ENCODE peak calls at places on chromosomes 4 and X, in five cellular contexts. L, D, M, N and O are unnamed samples.

GRCh38 chr4:102639602-102640001 is 121.2 kb downstream of the MANBA start:
- DNase-seq in L (no peak), D (no peak), M (no peak), N (no peak), O (no peak)

GRCh38 chr4:121827851-121828250 is 4.2 kb upstream of the CCNA2 start:
- DNase-seq in D (no peak), N (no peak), M (no peak), L (peak; percentile 8), O (peak; percentile 60)

GRCh38 chr4:113335771-113336170 is 286.3 kb downstream of the ANK2 start:
- DNase-seq in N (no peak), M (no peak), L (no peak), D (no peak), O (no peak)

GRCh38 chrX:9804444-9804843 is 18.2 kb downstream of the SHROOM2 start:
- DNase-seq in M (no peak), L (no peak), N (no peak), D (no peak), O (no peak)

GRCh38 chr4:3417448-3417847 is 24.3 kb upstream of the HGFAC start:
- DNase-seq in M (no peak), D (no peak), N (peak; percentile 36), L (no peak), O (no peak)

GRCh38 chrX:80285131-80285773 is 135.0 kb upstream of the TENT5D start:
- DNase-seq in N (no peak), M (peak; percentile 41), L (peak; percentile 29), D (no peak), O (peak; percentile 40)

GRCh38 chr4:126766266-126766665 is 866.5 kb upstream of the INTU start:
- DNase-seq in N (no peak), L (peak; percentile 58), D (no peak), M (no peak), O (peak; percentile 63)

GRCh38 chr4:117692538-117692937 is 341.7 kb upstream of the NDST3 start:
- DNase-seq in M (peak; percentile 5), D (no peak), N (no peak), L (no peak), O (no peak)

GRCh38 chr4:150582881-150583286 is 933 bp downstream of the MAB21L2 start:
- DNase-seq in D (peak; percentile 24), N (no peak), M (no peak), L (peak; percentile 21), O (no peak)

GRCh38 chr4:143270266-143270838 is 66.3 kb upstream of the GAB1 start:
- DNase-seq in N (no peak), D (no peak), M (no peak), L (peak; percentile 43), O (no peak)

GRCh38 chr4:1537410-1538095 is 131.3 kb upstream of the NKX1-1 start:
- DNase-seq in N (peak; percentile 30), M (no peak), D (no peak), L (no peak), O (no peak)

GRCh38 chrX:42128587-42128986 is 205.2 kb upstream of the CASK start:
- DNase-seq in D (no peak), L (no peak), M (no peak), N (no peak), O (no peak)

GRCh38 chr4:24794916-24795665 is at the start of gene SOD3:
- DNase-seq in M (peak; percentile 66), N (peak; percentile 85), L (peak; percentile 93), D (peak; percentile 81), O (peak; percentile 95)

GRCh38 chrX:44882635-44883034 is 9.6 kb downstream of the KDM6A start:
- DNase-seq in L (no peak), N (no peak), D (no peak), M (no peak), O (no peak)

GRCh38 chrX:111445485-111445884 is 33.5 kb upstream of the DCX start:
- DNase-seq in M (peak; percentile 18), L (peak; percentile 42), N (no peak), D (peak; percentile 1), O (peak; percentile 46)

GRCh38 chr4:175542787-175543186 is 269.3 kb downstream of the GPM6A start:
- DNase-seq in M (no peak), N (no peak), L (peak; percentile 4), D (peak; percentile 28), O (peak; percentile 44)

GRCh38 chr4:137545461-137545861 is 13.2 kb upstream of the PCDH18 start:
- DNase-seq in D (peak; percentile 66), N (no peak), L (peak; percentile 75), M (peak; percentile 6), O (peak; percentile 87)

GRCh38 chr4:111793686-111794085 is 351.6 kb upstream of the FAM241A start:
- DNase-seq in D (no peak), L (no peak), M (no peak), N (no peak), O (no peak)

GRCh38 chr4:10140866-10141759 is 24.5 kb upstream of the WDR1 start:
- DNase-seq in M (no peak), L (no peak), N (no peak), D (no peak), O (no peak)

GRCh38 chrX:650801-651200 is 20.2 kb downstream of the SHOX start:
- DNase-seq in M (no peak), L (no peak), N (no peak), D (no peak), O (no peak)

GRCh38 chr4:165325732-165326512 is 1.5 kb upstream of the MSMO1 start:
- DNase-seq in D (peak; percentile 87), M (peak; percentile 42), N (no peak), L (peak; percentile 75), O (peak; percentile 77)

DNA sequence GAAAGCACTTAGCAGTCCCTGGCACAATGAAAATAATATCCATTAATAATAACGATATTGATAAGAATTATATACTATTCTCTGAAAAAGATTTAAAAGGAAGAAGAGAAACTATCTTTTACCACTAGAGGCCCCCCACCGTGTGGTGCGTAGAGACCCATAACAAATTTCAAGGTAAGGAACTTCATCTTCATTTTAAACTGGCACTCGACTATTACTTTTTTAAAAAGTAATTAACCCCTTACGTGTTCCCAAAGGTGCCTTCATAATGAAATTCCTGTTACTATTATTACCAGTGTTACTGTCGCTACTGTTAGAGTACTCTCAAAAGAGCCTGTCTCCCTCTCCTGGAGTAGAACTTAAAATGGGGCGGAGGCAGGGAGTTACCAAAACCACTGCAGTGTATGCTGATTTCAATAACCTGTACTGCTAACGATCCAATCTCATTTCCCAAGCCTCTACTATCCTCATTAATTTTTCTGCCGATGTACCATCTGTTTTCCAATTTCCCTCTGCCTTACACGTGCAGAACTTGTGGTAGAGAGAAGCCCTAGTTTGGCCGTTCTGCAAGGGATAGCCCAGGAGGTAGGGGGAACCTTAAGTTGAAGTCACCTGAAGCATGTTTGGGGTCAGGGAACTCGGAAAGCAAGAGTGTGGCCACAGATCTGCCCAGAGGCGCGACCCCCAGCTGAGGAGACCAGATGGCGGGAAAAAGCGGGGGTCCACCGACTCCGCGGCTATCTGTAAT is 813 bp upstream of the STK26 start:
- DNase-seq in M (peak; percentile 26), N (no peak), L (peak; percentile 7), D (no peak), O (no peak)
- H3K4me3 ChIP-seq in M (peak overlapping the region; percentile 79), N (peak overlapping the region; percentile 64), L (peak overlapping the region; percentile 74), D (peak overlapping the region; percentile 68), O (peak overlapping the region; percentile 57)

DNA sequence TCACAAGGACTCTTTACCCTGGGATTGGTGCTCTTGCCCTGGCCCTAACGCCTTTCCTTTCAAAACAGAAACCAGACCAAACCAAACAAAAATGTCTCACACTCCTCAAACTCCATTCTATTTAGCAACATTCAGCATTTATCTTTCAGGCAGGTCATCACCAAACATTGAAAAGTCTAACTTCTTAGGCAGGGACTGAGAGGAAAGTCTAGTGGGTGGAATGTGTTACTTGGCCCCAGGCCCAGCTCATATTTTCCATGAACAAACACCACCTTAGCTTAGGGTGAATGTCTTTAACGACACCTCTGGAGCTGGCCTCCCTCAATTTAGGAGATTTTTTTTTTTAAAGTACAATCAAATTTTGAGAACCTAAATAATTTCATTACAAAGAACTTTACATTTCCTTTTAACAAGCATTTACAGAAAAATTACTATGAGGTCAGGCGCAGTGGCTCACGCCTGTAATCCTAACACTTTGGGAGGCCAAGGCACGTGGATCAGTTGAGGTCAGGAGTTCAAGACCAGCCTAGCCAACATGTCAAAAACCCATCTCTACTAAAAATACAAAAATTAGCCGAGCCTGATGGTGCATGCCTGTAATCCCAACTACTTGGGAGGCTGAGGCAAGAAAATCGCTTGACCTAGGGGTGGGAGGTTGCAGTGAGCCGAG is 10.2 kb upstream of the N4BP2 start:
- DNase-seq in N (peak; percentile 60), M (peak; percentile 77), D (peak; percentile 62), L (peak; percentile 86), O (peak; percentile 77)
- TF ChIP-seq CTCF in N (no peak), M (peak; percentile 34), D (peak; percentile 23), L (peak; percentile 15), O (peak; percentile 27)

DNA sequence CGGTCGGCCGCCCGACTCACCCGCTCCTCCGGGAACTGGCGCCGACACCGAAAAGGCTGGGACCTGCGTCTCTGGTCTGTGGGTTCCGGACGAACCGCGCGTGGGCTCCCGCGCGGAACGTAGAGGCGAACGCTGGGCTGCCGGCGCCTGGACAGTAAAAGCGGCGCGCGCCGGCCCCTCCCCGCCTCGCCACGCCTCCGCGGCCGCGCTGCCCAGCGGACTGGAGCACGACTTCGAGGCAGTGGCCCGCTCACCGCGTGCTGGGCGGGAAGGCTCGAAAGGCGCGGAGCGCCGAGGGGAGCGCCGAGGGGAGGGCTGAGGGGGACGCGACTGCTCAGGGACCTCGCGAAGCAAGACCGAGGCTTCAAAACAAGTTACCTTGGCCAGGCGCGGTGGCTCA is at the start of gene TAF7L:
- DNase-seq in N (no peak), D (no peak), L (peak; percentile 6), M (no peak), O (no peak)
- H3K4me3 ChIP-seq in N (peak within 1 kb of the TSS; percentile 14), D (peak within 1 kb of the TSS; percentile 36), L (peak within 1 kb of the TSS; percentile 18), M (no peak within 1 kb of the TSS), O (no peak within 1 kb of the TSS)

DNA sequence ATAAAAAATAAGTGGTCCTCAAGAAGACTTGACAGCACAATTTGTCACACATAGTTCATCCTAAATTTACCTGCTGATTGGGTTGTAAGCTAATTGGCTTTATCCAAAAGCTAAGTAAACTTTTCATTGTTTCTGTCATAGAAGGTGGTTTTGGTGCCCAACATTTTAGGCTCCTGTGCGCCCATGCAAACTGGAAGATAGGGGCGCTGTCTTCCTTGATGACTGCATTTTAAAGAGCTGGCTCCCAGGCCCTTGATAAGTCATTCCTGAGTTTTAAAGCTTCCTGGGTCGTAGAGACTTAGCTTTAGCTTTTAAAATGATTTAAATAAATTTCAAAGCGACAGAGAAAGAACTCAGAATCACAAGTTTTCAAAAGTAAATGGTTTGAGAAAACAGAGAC is 625.4 kb upstream of the GALNT7 start:
- DNase-seq in N (no peak), M (no peak), D (no peak), L (no peak), O (no peak)
- TF ChIP-seq CTCF in N (no peak), M (no peak), D (no peak), L (no peak), O (no peak)

DNA sequence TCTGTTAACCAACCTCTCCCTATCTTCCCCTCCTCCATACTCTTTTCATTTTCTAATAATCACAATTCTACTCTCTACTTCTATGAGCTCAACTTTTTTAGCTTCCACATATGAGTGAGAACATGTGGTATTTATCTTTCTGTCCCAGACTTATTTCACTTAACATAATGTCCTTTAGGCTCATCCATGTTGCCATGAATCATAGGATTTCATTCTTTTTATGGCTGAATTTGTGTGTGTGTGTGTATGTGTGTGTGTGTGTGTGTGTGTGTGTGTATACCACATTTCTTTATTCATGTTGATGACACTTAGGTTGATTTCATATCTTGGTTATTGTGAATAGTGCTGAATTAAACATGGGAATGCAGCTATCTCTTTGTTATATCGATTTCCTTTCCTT is 37.4 kb downstream of the RUFY3 start:
- DNase-seq in N (no peak), L (no peak), M (no peak), D (peak; percentile 18), O (no peak)
- H3K4me3 ChIP-seq in N (peak overlapping the region; percentile 9), L (no peak overlapping the region), M (no peak overlapping the region), D (no peak overlapping the region), O (no peak overlapping the region)